ENCODE peak calls at places on chromosomes 6 and 20, in six cellular contexts. N, O, Q, R, Y and T are unnamed samples.

GRCh38 chr6:70280462-70280861 is 22.4 kb downstream of the COL9A1 start:
- DNase-seq in N (peak; percentile 14), O (no peak), Q (peak; percentile 50), R (no peak), Y (peak; percentile 11), T (no peak)

GRCh38 chr6:112618796-112619195 is 271.7 kb downstream of the RFPL4B start:
- DNase-seq in N (peak; percentile 18), O (no peak), Q (no peak), R (no peak), Y (peak; percentile 11), T (no peak)

GRCh38 chr20:52056203-52057062 is 135.1 kb downstream of the ZFP64 start:
- DNase-seq in N (no peak), O (no peak), Q (no peak), R (no peak), Y (no peak), T (no peak)

GRCh38 chr6:92564393-92564792 is 855.0 kb downstream of the EPHA7 start:
- DNase-seq in N (no peak), O (no peak), Q (no peak), R (no peak), Y (no peak), T (no peak)

GRCh38 chr20:54002056-54002575 is 68.3 kb downstream of the BCAS1 start:
- DNase-seq in N (no peak), O (no peak), Q (no peak), R (no peak), Y (no peak), T (no peak)

GRCh38 chr6:133705071-133705470 is 183.8 kb upstream of the TCF21 start:
- DNase-seq in N (no peak), O (no peak), Q (no peak), R (no peak), Y (no peak), T (no peak)

GRCh38 chr6:7467007-7467897 is 74.2 kb upstream of the DSP start:
- DNase-seq in N (peak; percentile 20), O (no peak), Q (peak; percentile 8), R (peak; percentile 97), Y (no peak), T (no peak)

GRCh38 chr6:32835167-32835893 is 3.2 kb downstream of the TAP2 start:
- DNase-seq in N (no peak), O (no peak), Q (no peak), R (no peak), Y (no peak), T (no peak)

GRCh38 chr20:24656391-24656790 is 187.0 kb downstream of the SYNDIG1 start:
- DNase-seq in N (no peak), O (no peak), Q (no peak), R (no peak), Y (no peak), T (no peak)

GRCh38 chr6:39892490-39893129 is 41.7 kb downstream of the MOCS1 start:
- DNase-seq in N (peak; percentile 56), O (peak; percentile 43), Q (peak; percentile 83), R (peak; percentile 50), Y (peak; percentile 85), T (peak; percentile 44)

GRCh38 chr20:57321142-57321541 is 8.5 kb upstream of the SPO11 start:
- DNase-seq in N (no peak), O (no peak), Q (no peak), R (no peak), Y (no peak), T (no peak)

GRCh38 chr6:167849846-167850459 is 23.2 kb downstream of the AFDN start:
- DNase-seq in N (no peak), O (no peak), Q (no peak), R (peak; percentile 86), Y (no peak), T (no peak)

GRCh38 chr20:19911810-19912382 is 105.3 kb upstream of the NAA20 start:
- DNase-seq in N (no peak), O (no peak), Q (no peak), R (no peak), Y (no peak), T (no peak)

GRCh38 chr20:20680991-20681508 is 31.4 kb downstream of the RALGAPA2 start:
- DNase-seq in N (no peak), O (no peak), Q (no peak), R (no peak), Y (no peak), T (no peak)

GRCh38 chr6:167673951-167674350 is 152.8 kb upstream of the AFDN start:
- DNase-seq in N (no peak), O (no peak), Q (no peak), R (no peak), Y (no peak), T (no peak)

GRCh38 chr6:16684896-16685554 is 76.2 kb downstream of the ATXN1 start:
- DNase-seq in N (no peak), O (no peak), Q (no peak), R (no peak), Y (no peak), T (no peak)

GRCh38 chr20:33839591-33839990 is 28.4 kb downstream of the CHMP4B start:
- DNase-seq in N (peak; percentile 20), O (no peak), Q (no peak), R (no peak), Y (peak; percentile 46), T (no peak)

GRCh38 chr6:35624341-35625070 is 64.2 kb downstream of the FKBP5 start:
- DNase-seq in N (no peak), O (no peak), Q (no peak), R (peak; percentile 47), Y (peak; percentile 7), T (no peak)

GRCh38 chr20:35297153-35297552 is 4.9 kb upstream of the FAM83C start:
- DNase-seq in N (no peak), O (no peak), Q (no peak), R (no peak), Y (no peak), T (no peak)

GRCh38 chr6:13314806-13315205 is 13.5 kb downstream of the TBC1D7 start:
- DNase-seq in N (no peak), O (no peak), Q (no peak), R (no peak), Y (no peak), T (no peak)

GRCh38 chr20:9344080-9344920 is 170.1 kb upstream of the LAMP5 start:
- DNase-seq in N (no peak), O (no peak), Q (no peak), R (no peak), Y (no peak), T (no peak)

GRCh38 chr6:131443514-131443913 is 129.5 kb upstream of the ARG1 start:
- DNase-seq in N (no peak), O (no peak), Q (no peak), R (no peak), Y (no peak), T (no peak)

GRCh38 chr6:36976005-36976261 is 10.1 kb downstream of the MTCH1 start:
- DNase-seq in N (peak; percentile 50), O (no peak), Q (no peak), R (no peak), Y (no peak), T (no peak)

GRCh38 chr6:36978687-36979086 is 7.3 kb downstream of the MTCH1 start:
- DNase-seq in N (no peak), O (no peak), Q (no peak), R (no peak), Y (no peak), T (no peak)

GRCh38 chr6:36976931-36977330 is 9.1 kb downstream of the MTCH1 start:
- DNase-seq in N (no peak), O (no peak), Q (no peak), R (no peak), Y (no peak), T (no peak)

GRCh38 chr6:36976509-36976908 is 9.5 kb downstream of the MTCH1 start:
- DNase-seq in N (no peak), O (no peak), Q (no peak), R (no peak), Y (no peak), T (no peak)

GRCh38 chr6:36977470-36977941 is 8.5 kb downstream of the MTCH1 start:
- DNase-seq in N (peak; percentile 67), O (no peak), Q (no peak), R (no peak), Y (no peak), T (peak; percentile 61)
- TF ChIP-seq POLR2AphosphoS5 in N (no peak), O (no peak), Q (no peak), R (no peak), Y (no peak), T (no peak)

GRCh38 chr6:106747139-106747538 is 117.8 kb downstream of the QRSL1 start:
- DNase-seq in N (no peak), O (no peak), Q (no peak), R (no peak), Y (no peak), T (no peak)
- TF ChIP-seq TAF1 in N (no peak), O (no peak), Q (no peak), R (no peak), Y (no peak), T (no peak)

DNA sequence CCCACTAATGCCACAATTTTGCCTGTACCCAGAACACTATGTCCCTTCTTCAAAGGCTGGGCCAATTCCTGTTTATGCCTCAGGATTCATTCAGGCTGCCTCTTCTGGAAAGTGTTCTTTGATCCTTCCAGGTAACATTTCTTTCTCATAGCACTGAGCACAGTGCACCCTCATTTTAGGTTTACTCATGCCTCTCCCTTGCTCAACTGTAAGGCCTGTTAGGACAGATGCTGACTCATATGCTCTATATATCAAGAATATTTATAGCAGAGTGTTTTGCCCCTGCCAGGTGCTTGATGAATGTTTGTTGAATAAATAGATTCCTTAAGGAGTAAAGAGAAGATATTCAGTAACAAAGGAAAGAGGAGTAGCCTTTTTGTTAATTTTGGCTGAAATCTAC is 263.9 kb downstream of the PHF3 start:
- DNase-seq in N (no peak), O (no peak), Q (no peak), R (no peak), Y (no peak), T (no peak)
- TF ChIP-seq POLR2AphosphoS5 in N (no peak), O (no peak), Q (no peak), R (no peak), Y (no peak), T (no peak)

GRCh38 chr6:147167576-147168461 is 36.4 kb upstream of the STXBP5 start:
- DNase-seq in N (no peak), O (no peak), Q (no peak), R (no peak), Y (no peak), T (no peak)

GRCh38 chr6:147170269-147170668 is 33.9 kb upstream of the STXBP5 start:
- DNase-seq in N (no peak), O (no peak), Q (no peak), R (no peak), Y (no peak), T (no peak)

GRCh38 chr6:147169529-147169928 is 34.7 kb upstream of the STXBP5 start:
- DNase-seq in N (no peak), O (no peak), Q (no peak), R (no peak), Y (no peak), T (no peak)

GRCh38 chr6:147167009-147167408 is 37.2 kb upstream of the STXBP5 start:
- DNase-seq in N (no peak), O (no peak), Q (no peak), R (no peak), Y (no peak), T (no peak)

DNA sequence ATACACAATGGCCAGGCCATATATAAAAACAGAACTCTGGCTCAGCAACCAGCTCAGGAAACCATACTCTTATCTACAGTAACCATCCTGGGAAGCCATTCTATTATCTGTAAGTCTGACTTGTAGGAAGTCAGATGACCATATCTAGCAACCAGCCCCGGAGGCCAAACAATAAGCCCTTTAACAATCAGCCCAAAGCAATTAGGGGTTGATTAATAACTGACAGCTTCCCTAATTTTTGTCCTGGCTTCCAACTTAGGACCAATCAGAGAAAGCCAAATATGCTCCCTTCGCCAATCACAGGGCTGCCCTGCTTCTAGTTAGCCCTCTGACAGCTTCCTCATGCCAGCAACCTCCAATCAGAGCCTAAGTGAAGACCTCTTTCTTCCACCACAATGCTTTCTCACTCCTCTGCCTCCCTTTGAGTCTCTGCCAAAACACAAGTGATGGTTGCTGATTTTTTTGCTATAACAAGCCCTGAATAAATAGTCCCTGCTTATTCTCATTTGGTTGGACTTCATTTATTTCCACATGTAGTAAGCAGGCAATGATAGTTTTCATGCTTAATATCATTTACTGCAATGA is 37.8 kb upstream of the STXBP5 start:
- DNase-seq in N (peak; percentile 92), O (no peak), Q (no peak), R (no peak), Y (peak; percentile 45), T (no peak)
- TF ChIP-seq TAF1 in N (no peak), O (no peak), Q (no peak), R (no peak), Y (no peak), T (no peak)